ENCODE peak calls at places on chromosome X, in eight cellular contexts. P is fibroblast of the aortic adventitia; N is heart right ventricle; M is upper lobe of right lung; X is IMR-90; Q is neural crest cell; C is CD8-positive, alpha-beta T cell; S is HFFc6. U is an unnamed sample.

GRCh38 chrX:27251369-27251768 is 211.8 kb downstream of the PPP4R3C start:
- DNase-seq in P (no peak), N (no peak), M (no peak), X (no peak), Q (no peak), C (no peak), S (no peak), U (no peak)

GRCh38 chrX:85851418-85851817 is 195.9 kb downstream of the CHM start:
- DNase-seq in P (no peak), N (no peak), M (peak; percentile 51), X (peak; percentile 3), Q (no peak), C (no peak), S (peak; percentile 1), U (no peak)

GRCh38 chrX:48497871-48498270 is 10.9 kb upstream of the PORCN start:
- DNase-seq in P (no peak), N (no peak), M (no peak), X (no peak), Q (no peak), C (no peak), S (no peak), U (no peak)

GRCh38 chrX:107324493-107325310 is 118.3 kb downstream of the DNAAF6 start:
- DNase-seq in P (peak; percentile 13), N (peak; percentile 3), M (peak; percentile 63), X (peak; percentile 4), Q (peak; percentile 53), C (no peak), S (no peak), U (no peak)

GRCh38 chrX:129523076-129524055 is at the start of gene SMARCA1:
- DNase-seq in P (peak; percentile 63), N (peak; percentile 56), M (peak; percentile 68), X (peak; percentile 63), Q (peak; percentile 62), C (peak; percentile 27), S (peak; percentile 26), U (peak; percentile 86)

GRCh38 chrX:16487620-16488380 is 162.2 kb upstream of the S100G start:
- DNase-seq in P (no peak), N (no peak), M (no peak), X (peak; percentile 66), Q (no peak), C (no peak), S (peak; percentile 11), U (no peak)

GRCh38 chrX:44019911-44020310 is 46.7 kb upstream of the NDP start:
- DNase-seq in P (no peak), N (no peak), M (no peak), X (no peak), Q (no peak), C (no peak), S (no peak), U (no peak)

GRCh38 chrX:112628288-112628687 is 51.5 kb downstream of the LHFPL1 start:
- DNase-seq in P (no peak), N (peak; percentile 6), M (no peak), X (no peak), Q (no peak), C (no peak), S (no peak), U (no peak)

GRCh38 chrX:19174401-19175025 is 52.2 kb upstream of the ADGRG2 start:
- DNase-seq in P (peak; percentile 78), N (no peak), M (no peak), X (peak; percentile 48), Q (no peak), C (no peak), S (peak; percentile 3), U (no peak)

GRCh38 chrX:153870791-153871360 is 15.1 kb downstream of the L1CAM start:
- DNase-seq in P (no peak), N (no peak), M (no peak), X (no peak), Q (no peak), C (no peak), S (no peak), U (no peak)

GRCh38 chrX:78592030-78592429 is 67.1 kb downstream of the RTL3 start:
- DNase-seq in P (no peak), N (no peak), M (no peak), X (no peak), Q (no peak), C (no peak), S (no peak), U (no peak)

GRCh38 chrX:38803609-38804480 is 2.6 kb downstream of the MID1IP1 start:
- DNase-seq in P (peak; percentile 70), N (peak; percentile 77), M (peak; percentile 94), X (peak; percentile 34), Q (peak; percentile 63), C (peak; percentile 42), S (peak; percentile 36), U (peak; percentile 86)

GRCh38 chrX:27619459-27619858 is 29.3 kb downstream of the DCAF8L2 start:
- DNase-seq in P (no peak), N (no peak), M (no peak), X (no peak), Q (no peak), C (no peak), S (no peak), U (no peak)

GRCh38 chrX:110146521-110146920 is 143.6 kb downstream of the TMEM164 start:
- DNase-seq in P (peak; percentile 67), N (peak; percentile 20), M (no peak), X (peak; percentile 48), Q (peak; percentile 47), C (no peak), S (no peak), U (no peak)

GRCh38 chrX:108696690-108697089 is 39.7 kb downstream of the IRS4 start:
- DNase-seq in P (no peak), N (no peak), M (no peak), X (peak; percentile 9), Q (no peak), C (no peak), S (no peak), U (no peak)

GRCh38 chrX:112819013-112819635 is 21.5 kb downstream of the AMOT start:
- DNase-seq in P (peak; percentile 82), N (no peak), M (no peak), X (peak; percentile 89), Q (no peak), C (no peak), S (no peak), U (no peak)

GRCh38 chrX:15277594-15277993 is 7.7 kb upstream of the ASB9 start:
- DNase-seq in P (no peak), N (no peak), M (no peak), X (no peak), Q (no peak), C (no peak), S (no peak), U (no peak)

GRCh38 chrX:36898301-36898700 is 109.9 kb upstream of the FAM47C start:
- DNase-seq in P (no peak), N (no peak), M (no peak), X (peak; percentile 0), Q (no peak), C (no peak), S (no peak), U (no peak)

GRCh38 chrX:17736478-17736855 is 826 bp upstream of the SCML1 start:
- DNase-seq in P (peak; percentile 10), N (no peak), M (no peak), X (no peak), Q (no peak), C (no peak), S (no peak), U (no peak)

GRCh38 chrX:17736856-17737706 is at the start of gene SCML1:
- DNase-seq in P (peak; percentile 97), N (peak; percentile 97), M (peak; percentile 98), X (peak; percentile 95), Q (peak; percentile 78), C (peak; percentile 88), S (peak; percentile 96), U (peak; percentile 98)

GRCh38 chrX:17738002-17738713 is 865 bp downstream of the SCML1 start:
- DNase-seq in P (peak; percentile 18), N (peak; percentile 12), M (peak; percentile 74), X (peak; percentile 24), Q (peak; percentile 26), C (peak; percentile 75), S (peak; percentile 20), U (no peak)

GRCh38 chrX:17738737-17739535 is 1.6 kb downstream of the SCML1 start:
- DNase-seq in P (peak; percentile 7), N (no peak), M (no peak), X (no peak), Q (no peak), C (no peak), S (no peak), U (no peak)

DNA sequence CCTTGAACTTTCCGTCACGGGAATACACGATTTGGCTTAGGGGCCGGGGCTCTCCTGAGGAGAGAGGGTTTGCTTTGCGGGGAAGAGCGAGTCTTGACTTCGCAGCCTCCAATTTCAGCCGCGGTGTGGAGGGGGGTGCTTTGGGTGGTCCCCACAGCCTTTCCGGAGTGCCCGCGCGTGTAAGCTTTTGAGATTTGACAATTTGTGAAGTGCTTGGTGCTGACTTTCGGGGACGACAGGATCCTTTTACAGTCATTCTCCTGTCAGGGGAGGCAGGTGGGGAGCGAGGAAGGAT is 361 bp downstream of the SCML1 start:
- DNase-seq in P (no peak), N (no peak), M (no peak), X (no peak), Q (no peak), C (no peak), S (no peak), U (no peak)
- TF ChIP-seq CTCF in P (no peak), N (no peak), M (no peak), X (no peak), Q (no peak), C (no peak), S (no peak), U (no peak)

DNA sequence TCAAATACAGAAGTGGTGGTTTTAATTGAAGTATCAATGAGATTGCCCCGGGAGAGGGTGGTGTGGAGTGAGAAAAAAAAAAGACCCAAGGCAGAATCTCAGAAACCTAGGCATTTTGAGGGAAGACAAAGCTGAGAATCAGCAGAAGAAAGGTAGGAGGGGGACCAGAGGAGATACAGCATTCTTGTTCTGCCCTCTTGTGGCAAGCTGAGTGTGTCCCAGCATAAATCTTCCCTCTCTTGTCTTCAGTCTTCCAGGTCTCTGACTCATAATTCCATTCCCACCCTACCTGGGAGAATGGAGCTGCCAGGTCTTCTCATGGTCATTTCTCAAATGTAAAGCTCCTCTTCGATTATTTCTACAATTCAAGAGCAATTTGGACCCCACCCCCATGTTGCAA is 32.7 kb upstream of the MAGED1 start:
- DNase-seq in P (peak; percentile 36), N (peak; percentile 3), M (no peak), X (peak; percentile 32), Q (peak; percentile 1), C (no peak), S (no peak), U (no peak)
- TF ChIP-seq CTCF in P (peak; percentile 43), N (peak; percentile 54), M (peak; percentile 44), X (peak; percentile 46), Q (peak; percentile 65), C (peak; percentile 25), S (peak; percentile 68), U (peak; percentile 58)

DNA sequence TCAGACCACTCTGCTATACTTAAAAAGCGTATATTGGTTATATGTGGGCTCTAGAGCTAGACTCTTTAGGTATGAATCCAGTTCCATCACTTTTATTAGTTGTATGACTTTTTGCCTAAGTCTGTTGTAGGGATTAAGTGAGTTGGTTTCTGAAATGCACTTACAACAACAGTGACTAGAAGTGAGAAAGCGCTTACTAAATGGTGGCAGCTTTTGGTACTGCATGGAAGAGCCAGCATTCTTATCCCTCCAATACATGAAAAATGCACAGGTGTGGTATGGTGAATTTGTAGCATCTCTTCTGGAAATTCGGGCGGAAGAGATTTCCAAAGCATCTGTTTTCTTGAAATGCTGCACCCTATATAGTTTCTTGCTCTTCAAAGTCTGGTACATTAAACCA is 117.1 kb downstream of the SPANXA1 start:
- DNase-seq in P (no peak), N (no peak), M (no peak), X (peak; percentile 6), Q (no peak), C (no peak), S (no peak), U (no peak)
- TF ChIP-seq CTCF in P (no peak), N (no peak), M (no peak), X (no peak), Q (peak; percentile 37), C (no peak), S (peak; percentile 57), U (peak; percentile 23)

GRCh38 chrX:135632353-135632752 is 81.1 kb upstream of the CT45A1 start:
- DNase-seq in P (no peak), N (no peak), M (no peak), X (no peak), Q (no peak), C (no peak), S (no peak), U (no peak)
- TF ChIP-seq CTCF in P (no peak), N (no peak), M (no peak), X (no peak), Q (no peak), C (no peak), S (no peak), U (no peak)

U was measured in osteocyte.